ENCODE peak calls at places on chromosomes 5 and 9, in five cellular contexts. E, O, L, I and T are unnamed samples.

GRCh38 chr9:135702002-135702721 is at the start of gene KCNT1:
- DNase-seq in L (peak), O (peak), E (peak), I (peak), T (peak)

GRCh38 chr9:90044710-90045151 is 439.9 kb downstream of the GADD45G start:
- DNase-seq in E (no peak), L (no peak), I (no peak), O (no peak), T (no peak)

GRCh38 chr9:89391585-89391984 is 73.3 kb downstream of the SECISBP2 start:
- DNase-seq in L (no peak), O (no peak), E (no peak), I (no peak), T (no peak)

GRCh38 chr5:96778409-96778808 is 29.3 kb downstream of the ERAP1 start:
- DNase-seq in E (no peak), L (no peak), I (no peak), O (no peak), T (no peak)

GRCh38 chr9:71589612-71590011 is 178.7 kb downstream of the CEMIP2 start:
- DNase-seq in E (no peak), L (no peak), O (no peak), I (no peak), T (no peak)

GRCh38 chr9:77582572-77583365 is 65.4 kb downstream of the GNA14 start:
- DNase-seq in E (no peak), O (no peak), L (no peak), I (no peak), T (no peak)

GRCh38 chr5:134289509-134290113 is 63.7 kb upstream of the PPP2CA start:
- DNase-seq in O (no peak), I (peak), E (no peak), L (peak), T (peak)

GRCh38 chr9:23824241-23825142 is 1.5 kb downstream of the ELAVL2 start:
- DNase-seq in L (no peak), O (no peak), I (no peak), E (peak), T (no peak)

GRCh38 chr5:74596930-74597329 is 43.6 kb downstream of the ENC1 start:
- DNase-seq in L (no peak), E (no peak), O (no peak), I (no peak), T (no peak)

GRCh38 chr5:168578506-168579205 is 512 bp downstream of the PANK3 start:
- DNase-seq in E (no peak), O (peak), L (no peak), I (peak), T (no peak)

GRCh38 chr9:124654431-124654830 is 116.7 kb downstream of the NR6A1 start:
- DNase-seq in E (no peak), L (no peak), I (no peak), O (no peak), T (no peak)

GRCh38 chr5:56543431-56544385 is 271.6 kb upstream of the MAP3K1 start:
- DNase-seq in O (no peak), E (no peak), L (no peak), I (no peak), T (no peak)

GRCh38 chr5:38816083-38817030 is 29.5 kb upstream of the OSMR start:
- DNase-seq in I (no peak), L (no peak), O (no peak), E (no peak), T (no peak)

GRCh38 chr9:90107864-90108263 is 503.1 kb downstream of the GADD45G start:
- DNase-seq in L (no peak), O (no peak), E (no peak), I (no peak), T (no peak)